ENCODE peak calls at places on chromosomes 7 and 10, in seven cellular contexts. V is ovary, J is A549, K is stomach, Y is tibial nerve, D is SK-N-SH, A is transverse colon. E is an unnamed sample.

GRCh38 chr10:79487296-79488194 is 24.8 kb upstream of the EIF5AL1 start:
- DNase-seq in V (peak; percentile 45), J (peak; percentile 63), K (peak; percentile 68), Y (peak; percentile 30), D (peak; percentile 77), A (peak; percentile 54), E (peak; percentile 73)

GRCh38 chr7:23123007-23123406 is 17.4 kb downstream of the KLHL7 start:
- DNase-seq in V (no peak), J (no peak), K (no peak), Y (no peak), D (no peak), A (no peak), E (no peak)

GRCh38 chr10:1411451-1411850 is 325.9 kb downstream of the ADARB2 start:
- DNase-seq in V (no peak), J (no peak), K (peak; percentile 11), Y (no peak), D (no peak), A (no peak), E (no peak)

GRCh38 chr10:76036410-76036940 is 605.1 kb downstream of the LRMDA start:
- DNase-seq in V (peak; percentile 86), J (peak; percentile 64), K (peak; percentile 79), Y (peak; percentile 74), D (peak; percentile 81), A (peak; percentile 78), E (peak; percentile 70)

GRCh38 chr10:3258291-3258848 is 85.8 kb upstream of the PITRM1 start:
- DNase-seq in V (no peak), J (no peak), K (no peak), Y (no peak), D (no peak), A (no peak), E (no peak)

GRCh38 chr10:7362451-7362850 is 48.4 kb downstream of the SFMBT2 start:
- DNase-seq in V (no peak), J (no peak), K (no peak), Y (no peak), D (no peak), A (no peak), E (no peak)

GRCh38 chr7:157278167-157278790 is 58.5 kb upstream of the DNAJB6 start:
- DNase-seq in V (no peak), J (no peak), K (no peak), Y (no peak), D (peak; percentile 53), A (no peak), E (no peak)

GRCh38 chr10:127867805-127868204 is 24.9 kb downstream of the CLRN3 start:
- DNase-seq in V (no peak), J (no peak), K (no peak), Y (no peak), D (no peak), A (no peak), E (no peak)

GRCh38 chr10:3827266-3827665 is 42.3 kb upstream of the KLF6 start:
- DNase-seq in V (no peak), J (no peak), K (no peak), Y (no peak), D (no peak), A (no peak), E (no peak)

GRCh38 chr10:112131996-112132395 is 51.6 kb downstream of the GPAM start:
- DNase-seq in V (no peak), J (no peak), K (no peak), Y (no peak), D (peak; percentile 35), A (no peak), E (no peak)

GRCh38 chr10:131983780-131984179 is 2.1 kb upstream of the BNIP3 start:
- DNase-seq in V (no peak), J (peak; percentile 52), K (no peak), Y (no peak), D (no peak), A (no peak), E (no peak)

GRCh38 chr10:46225597-46225996 is 61.2 kb upstream of the ANTXRL start:
- DNase-seq in V (no peak), J (no peak), K (peak; percentile 16), Y (no peak), D (no peak), A (no peak), E (no peak)

GRCh38 chr10:74400186-74400585 is 249.2 kb downstream of the ADK start:
- DNase-seq in V (no peak), J (no peak), K (no peak), Y (no peak), D (no peak), A (no peak), E (no peak)

GRCh38 chr10:78544447-78545085 is 510.9 kb downstream of the RPS24 start:
- DNase-seq in V (no peak), J (no peak), K (no peak), Y (no peak), D (no peak), A (no peak), E (no peak)

GRCh38 chr7:105934577-105935185 is 28.4 kb upstream of the CDHR3 start:
- DNase-seq in V (peak; percentile 47), J (no peak), K (peak; percentile 56), Y (no peak), D (peak; percentile 65), A (no peak), E (peak; percentile 66)

GRCh38 chr7:31814187-31814586 is 127.2 kb downstream of the PPP1R17 start:
- DNase-seq in V (no peak), J (peak; percentile 4), K (no peak), Y (no peak), D (no peak), A (no peak), E (no peak)

GRCh38 chr7:92133133-92133736 is 1.0 kb downstream of the CYP51A1 start:
- DNase-seq in V (no peak), J (no peak), K (no peak), Y (no peak), D (no peak), A (no peak), E (no peak)

GRCh38 chr7:139321071-139321745 is 19.9 kb upstream of the FMC1 start:
- DNase-seq in V (no peak), J (no peak), K (no peak), Y (no peak), D (no peak), A (no peak), E (no peak)

GRCh38 chr7:83486957-83487356 is 162.0 kb downstream of the SEMA3E start:
- DNase-seq in V (no peak), J (no peak), K (no peak), Y (no peak), D (no peak), A (no peak), E (no peak)

GRCh38 chr7:105806592-105807266 is 69.7 kb downstream of the ATXN7L1 start:
- DNase-seq in V (no peak), J (peak; percentile 73), K (peak; percentile 35), Y (no peak), D (no peak), A (peak; percentile 24), E (no peak)

GRCh38 chr7:22948770-22949169 is 65.2 kb downstream of the HYCC1 start:
- DNase-seq in V (no peak), J (no peak), K (no peak), Y (no peak), D (no peak), A (no peak), E (no peak)

GRCh38 chr7:43537765-43538403 is 45.0 kb upstream of the STK17A start:
- DNase-seq in V (no peak), J (no peak), K (no peak), Y (no peak), D (no peak), A (no peak), E (no peak)

GRCh38 chr7:69598487-69599148 is 343 bp downstream of the AUTS2 start:
- DNase-seq in V (no peak), J (peak; percentile 33), K (no peak), Y (no peak), D (no peak), A (no peak), E (no peak)

GRCh38 chr7:98066934-98067507 is 39.6 kb upstream of the LMTK2 start:
- DNase-seq in V (no peak), J (no peak), K (no peak), Y (no peak), D (no peak), A (no peak), E (no peak)

GRCh38 chr7:80635998-80636397 is 2.4 kb upstream of the CD36 start:
- DNase-seq in V (no peak), J (no peak), K (no peak), Y (no peak), D (no peak), A (no peak), E (no peak)

GRCh38 chr7:129501760-129502707 is at the start of gene SMKR1:
- DNase-seq in V (peak; percentile 61), J (peak; percentile 92), K (peak; percentile 88), Y (no peak), D (peak; percentile 99), A (peak; percentile 88), E (peak; percentile 76)

GRCh38 chr7:75033826-75034225 is 39.8 kb downstream of the RCC1L start:
- DNase-seq in V (no peak), J (no peak), K (no peak), Y (no peak), D (no peak), A (no peak), E (no peak)

GRCh38 chr10:95706573-95706972 is 12.8 kb upstream of the TCTN3 start:
- DNase-seq in V (no peak), J (no peak), K (no peak), Y (no peak), D (no peak), A (no peak), E (peak; percentile 13)

GRCh38 chr10:95315509-95315908 is 24.7 kb upstream of the PDLIM1 start:
- DNase-seq in V (no peak), J (no peak), K (no peak), Y (no peak), D (peak; percentile 41), A (no peak), E (no peak)

GRCh38 chr10:101069441-101069840 is 7.7 kb downstream of the KAZALD1 start:
- DNase-seq in V (no peak), J (no peak), K (no peak), Y (no peak), D (no peak), A (no peak), E (no peak)
- TF ChIP-seq EP300 in V (no peak), J (no peak), K (no peak), Y (no peak), D (no peak), A (no peak), E (no peak)

GRCh38 chr7:142925413-142925812 is 8.1 kb downstream of the TRPV5 start:
- DNase-seq in V (no peak), J (no peak), K (no peak), Y (no peak), D (no peak), A (no peak), E (no peak)
- TF ChIP-seq CTCF in V (no peak), J (no peak), K (no peak), Y (no peak), D (peak; percentile 3), A (no peak), E (no peak)

DNA sequence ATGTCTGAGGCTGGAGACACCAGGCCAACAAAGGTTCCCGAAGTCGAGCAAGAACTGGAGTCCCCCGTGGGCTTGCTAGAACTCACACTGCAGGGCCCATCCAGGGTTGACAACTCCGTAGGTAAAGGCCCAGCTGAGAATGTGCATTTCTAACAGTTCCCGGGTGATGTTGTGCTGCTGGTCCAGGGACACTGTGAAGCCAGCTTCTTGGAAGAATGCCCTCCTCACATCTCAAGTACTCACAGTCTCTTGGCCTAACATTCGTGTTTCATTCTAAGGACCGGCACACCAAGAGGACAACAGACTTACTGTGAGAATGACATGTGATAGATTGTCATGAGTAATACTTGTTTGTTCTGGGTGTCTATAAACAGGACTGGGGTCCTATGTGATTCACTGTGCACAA is 682.2 kb upstream of the IGFBP3 start:
- DNase-seq in V (no peak), J (no peak), K (no peak), Y (peak; percentile 21), D (no peak), A (no peak), E (peak; percentile 24)
- H3K27ac ChIP-seq in V (no peak overlapping the region), J (no peak overlapping the region), K (peak overlapping the region; percentile 63), Y (peak overlapping the region; percentile 82), D (no peak overlapping the region), A (peak overlapping the region; percentile 78), E (peak overlapping the region; percentile 75)

GRCh38 chr7:120856621-120857352 is 1.2 kb downstream of the TSPAN12 start:
- DNase-seq in V (peak; percentile 18), J (peak; percentile 29), K (no peak), Y (no peak), D (peak; percentile 65), A (peak; percentile 38), E (peak; percentile 72)
- TF ChIP-seq EP300 in V (no peak), J (no peak), K (no peak), Y (no peak), D (no peak), A (no peak), E (no peak)

E was measured in upper lobe of left lung.